ENCODE peak calls at places on chromosomes 16 and 17, in five cellular contexts. One of them, this sample, is unnamed.

GRCh38 chr17:62819511-62820221 is 11.6 kb upstream of the MARCHF10 start:
- DNase-seq in activated CD8-positive, alpha-beta memory T cell treated with anti-CD3 and anti-CD28 coated beads for 4 hours: no peak
- DNase-seq in fibroblast of the aortic adventitia: peak; percentile 94
- DNase-seq in kidney tubule cell: peak; percentile 99
- DNase-seq in NCI-H1048: no peak
- DNase-seq in this sample: peak; percentile 98

GRCh38 chr17:2975469-2975958 is 87.9 kb downstream of the OR1D5 start:
- DNase-seq in activated CD8-positive, alpha-beta memory T cell treated with anti-CD3 and anti-CD28 coated beads for 4 hours: no peak
- DNase-seq in fibroblast of the aortic adventitia: peak; percentile 83
- DNase-seq in kidney tubule cell: peak; percentile 73
- DNase-seq in NCI-H1048: peak; percentile 51
- DNase-seq in this sample: peak; percentile 65

GRCh38 chr17:61401280-61402072 is 1.8 kb downstream of the TBX2 start:
- DNase-seq in activated CD8-positive, alpha-beta memory T cell treated with anti-CD3 and anti-CD28 coated beads for 4 hours: no peak
- DNase-seq in fibroblast of the aortic adventitia: peak; percentile 34
- DNase-seq in kidney tubule cell: no peak
- DNase-seq in NCI-H1048: no peak
- DNase-seq in this sample: no peak

GRCh38 chr17:72361892-72362291 is 241.1 kb downstream of the SOX9 start:
- DNase-seq in activated CD8-positive, alpha-beta memory T cell treated with anti-CD3 and anti-CD28 coated beads for 4 hours: no peak
- DNase-seq in fibroblast of the aortic adventitia: no peak
- DNase-seq in kidney tubule cell: peak; percentile 76
- DNase-seq in NCI-H1048: no peak
- DNase-seq in this sample: no peak

GRCh38 chr17:16304832-16305231 is 48.4 kb downstream of the CENPV start:
- DNase-seq in activated CD8-positive, alpha-beta memory T cell treated with anti-CD3 and anti-CD28 coated beads for 4 hours: no peak
- DNase-seq in fibroblast of the aortic adventitia: peak; percentile 15
- DNase-seq in kidney tubule cell: peak; percentile 17
- DNase-seq in NCI-H1048: no peak
- DNase-seq in this sample: peak; percentile 51

GRCh38 chr16:21279501-21279900 is 1.4 kb upstream of the CRYM start:
- DNase-seq in activated CD8-positive, alpha-beta memory T cell treated with anti-CD3 and anti-CD28 coated beads for 4 hours: no peak
- DNase-seq in fibroblast of the aortic adventitia: peak; percentile 64
- DNase-seq in kidney tubule cell: no peak
- DNase-seq in NCI-H1048: no peak
- DNase-seq in this sample: no peak

GRCh38 chr16:65889533-65889966 is 476.9 kb upstream of the CDH5 start:
- DNase-seq in activated CD8-positive, alpha-beta memory T cell treated with anti-CD3 and anti-CD28 coated beads for 4 hours: no peak
- DNase-seq in fibroblast of the aortic adventitia: no peak
- DNase-seq in kidney tubule cell: peak; percentile 42
- DNase-seq in NCI-H1048: no peak
- DNase-seq in this sample: no peak

GRCh38 chr17:4483012-4483840 is 15.5 kb upstream of the SPNS2 start:
- DNase-seq in activated CD8-positive, alpha-beta memory T cell treated with anti-CD3 and anti-CD28 coated beads for 4 hours: no peak
- DNase-seq in fibroblast of the aortic adventitia: no peak
- DNase-seq in kidney tubule cell: peak; percentile 96
- DNase-seq in NCI-H1048: no peak
- DNase-seq in this sample: no peak

GRCh38 chr17:41382396-41382795 is 290 bp upstream of the KRT34 start:
- DNase-seq in activated CD8-positive, alpha-beta memory T cell treated with anti-CD3 and anti-CD28 coated beads for 4 hours: no peak
- DNase-seq in fibroblast of the aortic adventitia: peak; percentile 31
- DNase-seq in kidney tubule cell: peak; percentile 55
- DNase-seq in NCI-H1048: no peak
- DNase-seq in this sample: no peak

GRCh38 chr17:82272495-82273326 is 789 bp downstream of the CSNK1D start:
- DNase-seq in activated CD8-positive, alpha-beta memory T cell treated with anti-CD3 and anti-CD28 coated beads for 4 hours: no peak
- DNase-seq in fibroblast of the aortic adventitia: no peak
- DNase-seq in kidney tubule cell: no peak
- DNase-seq in NCI-H1048: no peak
- DNase-seq in this sample: no peak

GRCh38 chr17:64213995-64214507 is 49.0 kb downstream of the TEX2 start:
- DNase-seq in activated CD8-positive, alpha-beta memory T cell treated with anti-CD3 and anti-CD28 coated beads for 4 hours: no peak
- DNase-seq in fibroblast of the aortic adventitia: peak; percentile 22
- DNase-seq in kidney tubule cell: peak; percentile 92
- DNase-seq in NCI-H1048: no peak
- DNase-seq in this sample: no peak

GRCh38 chr17:41026668-41027471 is at the start of gene KRTAP1-5:
- DNase-seq in activated CD8-positive, alpha-beta memory T cell treated with anti-CD3 and anti-CD28 coated beads for 4 hours: no peak
- DNase-seq in fibroblast of the aortic adventitia: peak; percentile 71
- DNase-seq in kidney tubule cell: no peak
- DNase-seq in NCI-H1048: no peak
- DNase-seq in this sample: peak; percentile 28

GRCh38 chr16:84922351-84923135 is 88.8 kb downstream of the ZDHHC7 start:
- DNase-seq in activated CD8-positive, alpha-beta memory T cell treated with anti-CD3 and anti-CD28 coated beads for 4 hours: no peak
- DNase-seq in fibroblast of the aortic adventitia: peak; percentile 38
- DNase-seq in kidney tubule cell: no peak
- DNase-seq in NCI-H1048: no peak
- DNase-seq in this sample: peak; percentile 76

GRCh38 chr16:88698694-88699045 is 7.5 kb downstream of the RNF166 start:
- DNase-seq in activated CD8-positive, alpha-beta memory T cell treated with anti-CD3 and anti-CD28 coated beads for 4 hours: no peak
- DNase-seq in fibroblast of the aortic adventitia: no peak
- DNase-seq in kidney tubule cell: no peak
- DNase-seq in NCI-H1048: no peak
- DNase-seq in this sample: no peak

GRCh38 chr17:81129289-81129688 is 36.0 kb upstream of the PVALEF start:
- DNase-seq in activated CD8-positive, alpha-beta memory T cell treated with anti-CD3 and anti-CD28 coated beads for 4 hours: no peak
- DNase-seq in fibroblast of the aortic adventitia: no peak
- DNase-seq in kidney tubule cell: no peak
- DNase-seq in NCI-H1048: no peak
- DNase-seq in this sample: no peak

GRCh38 chr17:73342549-73343167 is 30.9 kb upstream of the CDC42EP4 start:
- DNase-seq in activated CD8-positive, alpha-beta memory T cell treated with anti-CD3 and anti-CD28 coated beads for 4 hours: no peak
- DNase-seq in fibroblast of the aortic adventitia: peak; percentile 71
- DNase-seq in kidney tubule cell: peak; percentile 68
- DNase-seq in NCI-H1048: no peak
- DNase-seq in this sample: peak; percentile 74

GRCh38 chr16:31301708-31302400 is 42.1 kb downstream of the ITGAM start:
- DNase-seq in activated CD8-positive, alpha-beta memory T cell treated with anti-CD3 and anti-CD28 coated beads for 4 hours: no peak
- DNase-seq in fibroblast of the aortic adventitia: peak; percentile 44
- DNase-seq in kidney tubule cell: no peak
- DNase-seq in NCI-H1048: no peak
- DNase-seq in this sample: peak; percentile 40

GRCh38 chr17:7281953-7282751 is 634 bp downstream of the SLC2A4 start:
- DNase-seq in activated CD8-positive, alpha-beta memory T cell treated with anti-CD3 and anti-CD28 coated beads for 4 hours: no peak
- DNase-seq in fibroblast of the aortic adventitia: no peak
- DNase-seq in kidney tubule cell: no peak
- DNase-seq in NCI-H1048: no peak
- DNase-seq in this sample: no peak

GRCh38 chr17:19299214-19299747 is 62.1 kb downstream of the EPN2 start:
- DNase-seq in activated CD8-positive, alpha-beta memory T cell treated with anti-CD3 and anti-CD28 coated beads for 4 hours: no peak
- DNase-seq in fibroblast of the aortic adventitia: no peak
- DNase-seq in kidney tubule cell: no peak
- DNase-seq in NCI-H1048: no peak
- DNase-seq in this sample: no peak

GRCh38 chr17:75459246-75459589 is 2.8 kb downstream of the TMEM94 start:
- DNase-seq in activated CD8-positive, alpha-beta memory T cell treated with anti-CD3 and anti-CD28 coated beads for 4 hours: no peak
- DNase-seq in fibroblast of the aortic adventitia: no peak
- DNase-seq in kidney tubule cell: no peak
- DNase-seq in NCI-H1048: no peak
- DNase-seq in this sample: no peak

GRCh38 chr17:31550389-31551056 is 159.0 kb downstream of the RAB11FIP4 start:
- DNase-seq in activated CD8-positive, alpha-beta memory T cell treated with anti-CD3 and anti-CD28 coated beads for 4 hours: no peak
- DNase-seq in fibroblast of the aortic adventitia: no peak
- DNase-seq in kidney tubule cell: no peak
- DNase-seq in NCI-H1048: no peak
- DNase-seq in this sample: no peak

GRCh38 chr17:18321309-18321708 is 6.2 kb downstream of the SMCR8 start:
- DNase-seq in activated CD8-positive, alpha-beta memory T cell treated with anti-CD3 and anti-CD28 coated beads for 4 hours: no peak
- DNase-seq in fibroblast of the aortic adventitia: no peak
- DNase-seq in kidney tubule cell: no peak
- DNase-seq in NCI-H1048: no peak
- DNase-seq in this sample: peak; percentile 14

GRCh38 chr16:48963306-48963705 is 318.3 kb downstream of the CBLN1 start:
- DNase-seq in activated CD8-positive, alpha-beta memory T cell treated with anti-CD3 and anti-CD28 coated beads for 4 hours: no peak
- DNase-seq in fibroblast of the aortic adventitia: no peak
- DNase-seq in kidney tubule cell: peak; percentile 87
- DNase-seq in NCI-H1048: no peak
- DNase-seq in this sample: no peak

GRCh38 chr17:32386844-32387243 is 36.9 kb downstream of the ZNF207 start:
- DNase-seq in activated CD8-positive, alpha-beta memory T cell treated with anti-CD3 and anti-CD28 coated beads for 4 hours: no peak
- DNase-seq in fibroblast of the aortic adventitia: peak; percentile 11
- DNase-seq in kidney tubule cell: peak; percentile 60
- DNase-seq in NCI-H1048: no peak
- DNase-seq in this sample: no peak

GRCh38 chr17:47172698-47173565 is 16.2 kb downstream of the CDC27 start:
- DNase-seq in activated CD8-positive, alpha-beta memory T cell treated with anti-CD3 and anti-CD28 coated beads for 4 hours: no peak
- DNase-seq in fibroblast of the aortic adventitia: peak; percentile 6
- DNase-seq in kidney tubule cell: no peak
- DNase-seq in NCI-H1048: no peak
- DNase-seq in this sample: peak; percentile 15

GRCh38 chr17:81481011-81481799 is 31.4 kb downstream of the ACTG1 start:
- DNase-seq in activated CD8-positive, alpha-beta memory T cell treated with anti-CD3 and anti-CD28 coated beads for 4 hours: peak; percentile 35
- DNase-seq in fibroblast of the aortic adventitia: peak; percentile 52
- DNase-seq in kidney tubule cell: peak; percentile 58
- DNase-seq in NCI-H1048: peak; percentile 67
- DNase-seq in this sample: peak; percentile 62

GRCh38 chr16:86519649-86520316 is 9.5 kb downstream of the FOXF1 start:
- DNase-seq in activated CD8-positive, alpha-beta memory T cell treated with anti-CD3 and anti-CD28 coated beads for 4 hours: peak; percentile 21
- DNase-seq in fibroblast of the aortic adventitia: peak; percentile 70
- DNase-seq in kidney tubule cell: peak; percentile 59
- DNase-seq in NCI-H1048: no peak
- DNase-seq in this sample: peak; percentile 62

GRCh38 chr17:32249475-32249874 is 16.2 kb upstream of the RHBDL3 start:
- DNase-seq in activated CD8-positive, alpha-beta memory T cell treated with anti-CD3 and anti-CD28 coated beads for 4 hours: no peak
- DNase-seq in fibroblast of the aortic adventitia: no peak
- DNase-seq in kidney tubule cell: no peak
- DNase-seq in NCI-H1048: no peak
- DNase-seq in this sample: no peak

GRCh38 chr17:48593126-48593829 is at the start of gene HOXB5:
- DNase-seq in activated CD8-positive, alpha-beta memory T cell treated with anti-CD3 and anti-CD28 coated beads for 4 hours: no peak
- DNase-seq in fibroblast of the aortic adventitia: peak; percentile 43
- DNase-seq in kidney tubule cell: peak; percentile 45
- DNase-seq in NCI-H1048: no peak
- DNase-seq in this sample: no peak

GRCh38 chr17:55536205-55536604 is 25.0 kb upstream of the SMIM36 start:
- DNase-seq in activated CD8-positive, alpha-beta memory T cell treated with anti-CD3 and anti-CD28 coated beads for 4 hours: no peak
- DNase-seq in fibroblast of the aortic adventitia: no peak
- DNase-seq in kidney tubule cell: no peak
- DNase-seq in NCI-H1048: no peak
- DNase-seq in this sample: no peak

GRCh38 chr17:68182016-68182315 is 65.9 kb upstream of the AMZ2 start:
- DNase-seq in activated CD8-positive, alpha-beta memory T cell treated with anti-CD3 and anti-CD28 coated beads for 4 hours: no peak
- DNase-seq in fibroblast of the aortic adventitia: no peak
- DNase-seq in kidney tubule cell: no peak
- DNase-seq in NCI-H1048: no peak
- DNase-seq in this sample: no peak

GRCh38 chr17:60067871-60068270 is 10.8 kb downstream of the HEATR6 start:
- DNase-seq in activated CD8-positive, alpha-beta memory T cell treated with anti-CD3 and anti-CD28 coated beads for 4 hours: no peak
- DNase-seq in fibroblast of the aortic adventitia: no peak
- DNase-seq in kidney tubule cell: no peak
- DNase-seq in NCI-H1048: no peak
- DNase-seq in this sample: no peak

GRCh38 chr17:79645777-79646088 is 34.9 kb upstream of the RBFOX3 start:
- DNase-seq in activated CD8-positive, alpha-beta memory T cell treated with anti-CD3 and anti-CD28 coated beads for 4 hours: no peak
- DNase-seq in fibroblast of the aortic adventitia: no peak
- DNase-seq in kidney tubule cell: no peak
- DNase-seq in NCI-H1048: no peak
- DNase-seq in this sample: no peak

GRCh38 chr17:38563362-38564253 is 42.1 kb downstream of the SRCIN1 start:
- DNase-seq in activated CD8-positive, alpha-beta memory T cell treated with anti-CD3 and anti-CD28 coated beads for 4 hours: no peak
- DNase-seq in fibroblast of the aortic adventitia: no peak
- DNase-seq in kidney tubule cell: no peak
- DNase-seq in NCI-H1048: no peak
- DNase-seq in this sample: no peak

GRCh38 chr16:1932050-1933028 is 10.7 kb downstream of the MSRB1 start:
- DNase-seq in activated CD8-positive, alpha-beta memory T cell treated with anti-CD3 and anti-CD28 coated beads for 4 hours: no peak
- DNase-seq in fibroblast of the aortic adventitia: no peak
- DNase-seq in kidney tubule cell: peak; percentile 54
- DNase-seq in NCI-H1048: no peak
- DNase-seq in this sample: peak; percentile 14

GRCh38 chr17:75524971-75525805 is at the start of gene LLGL2:
- DNase-seq in activated CD8-positive, alpha-beta memory T cell treated with anti-CD3 and anti-CD28 coated beads for 4 hours: peak; percentile 66
- DNase-seq in fibroblast of the aortic adventitia: no peak
- DNase-seq in kidney tubule cell: peak; percentile 94
- DNase-seq in NCI-H1048: peak; percentile 76
- DNase-seq in this sample: peak; percentile 38